ENCODE peak calls at places on chromosomes 12 and 14, in six cellular contexts. One of them, this sample, is unnamed.

GRCh38 chr14:59275668-59276067 is 87.2 kb downstream of the DAAM1 start:
- DNase-seq in foreskin fibroblast: peak; percentile 84
- DNase-seq in T-cell: no peak
- DNase-seq in activated gamma-delta T cell treated with Interleukin-2 at 50 U/mL for 16 hours: no peak
- DNase-seq in prostate gland: no peak
- DNase-seq in WTC11: no peak
- DNase-seq in this sample: peak; percentile 92

GRCh38 chr12:108803428-108804105 is 53.8 kb downstream of the SSH1 start:
- DNase-seq in prostate gland: peak; percentile 84
- DNase-seq in foreskin fibroblast: peak; percentile 95
- DNase-seq in activated gamma-delta T cell treated with Interleukin-2 at 50 U/mL for 16 hours: peak; percentile 69
- DNase-seq in T-cell: peak; percentile 48
- DNase-seq in WTC11: peak; percentile 64
- DNase-seq in this sample: peak; percentile 93

GRCh38 chr14:80940146-80940545 is 1.4 kb downstream of the CEP128 start:
- DNase-seq in prostate gland: no peak
- DNase-seq in WTC11: no peak
- DNase-seq in T-cell: no peak
- DNase-seq in activated gamma-delta T cell treated with Interleukin-2 at 50 U/mL for 16 hours: no peak
- DNase-seq in foreskin fibroblast: no peak
- DNase-seq in this sample: no peak

GRCh38 chr12:5442251-5443006 is 10.5 kb downstream of the NTF3 start:
- DNase-seq in foreskin fibroblast: peak; percentile 78
- DNase-seq in T-cell: no peak
- DNase-seq in WTC11: peak; percentile 31
- DNase-seq in activated gamma-delta T cell treated with Interleukin-2 at 50 U/mL for 16 hours: no peak
- DNase-seq in prostate gland: peak; percentile 55
- DNase-seq in this sample: peak; percentile 55

GRCh38 chr12:52976574-52977071 is 27.7 kb downstream of the KRT18 start:
- DNase-seq in foreskin fibroblast: no peak
- DNase-seq in T-cell: no peak
- DNase-seq in prostate gland: no peak
- DNase-seq in activated gamma-delta T cell treated with Interleukin-2 at 50 U/mL for 16 hours: no peak
- DNase-seq in WTC11: no peak
- DNase-seq in this sample: no peak

GRCh38 chr14:95953111-95953724 is 76.6 kb downstream of the TUNAR start:
- DNase-seq in prostate gland: no peak
- DNase-seq in T-cell: no peak
- DNase-seq in foreskin fibroblast: peak; percentile 8
- DNase-seq in WTC11: peak; percentile 18
- DNase-seq in activated gamma-delta T cell treated with Interleukin-2 at 50 U/mL for 16 hours: no peak
- DNase-seq in this sample: no peak

GRCh38 chr12:121939190-121939589 is 20.8 kb downstream of the CFAP251 start:
- DNase-seq in foreskin fibroblast: no peak
- DNase-seq in T-cell: no peak
- DNase-seq in prostate gland: no peak
- DNase-seq in WTC11: no peak
- DNase-seq in activated gamma-delta T cell treated with Interleukin-2 at 50 U/mL for 16 hours: no peak
- DNase-seq in this sample: no peak

GRCh38 chr12:19288603-19289244 is 150.6 kb upstream of the AEBP2 start:
- DNase-seq in WTC11: no peak
- DNase-seq in prostate gland: no peak
- DNase-seq in T-cell: no peak
- DNase-seq in foreskin fibroblast: peak; percentile 53
- DNase-seq in activated gamma-delta T cell treated with Interleukin-2 at 50 U/mL for 16 hours: no peak
- DNase-seq in this sample: peak; percentile 20

GRCh38 chr12:89525002-89525823 is 617 bp upstream of the GALNT4 start:
- DNase-seq in foreskin fibroblast: peak; percentile 54
- DNase-seq in T-cell: no peak
- DNase-seq in prostate gland: peak; percentile 48
- DNase-seq in WTC11: peak; percentile 66
- DNase-seq in activated gamma-delta T cell treated with Interleukin-2 at 50 U/mL for 16 hours: peak; percentile 21
- DNase-seq in this sample: peak; percentile 33

GRCh38 chr12:16165506-16165905 is 112.0 kb downstream of the SLC15A5 start:
- DNase-seq in activated gamma-delta T cell treated with Interleukin-2 at 50 U/mL for 16 hours: no peak
- DNase-seq in T-cell: no peak
- DNase-seq in prostate gland: peak; percentile 10
- DNase-seq in WTC11: peak; percentile 26
- DNase-seq in foreskin fibroblast: peak; percentile 58
- DNase-seq in this sample: peak; percentile 44

GRCh38 chr14:99213101-99213500 is 58.9 kb downstream of the BCL11B start:
- DNase-seq in T-cell: no peak
- DNase-seq in prostate gland: no peak
- DNase-seq in foreskin fibroblast: no peak
- DNase-seq in activated gamma-delta T cell treated with Interleukin-2 at 50 U/mL for 16 hours: no peak
- DNase-seq in WTC11: no peak
- DNase-seq in this sample: no peak

GRCh38 chr14:92565718-92566115 is 52.1 kb downstream of the RIN3 start:
- DNase-seq in activated gamma-delta T cell treated with Interleukin-2 at 50 U/mL for 16 hours: no peak
- DNase-seq in foreskin fibroblast: no peak
- DNase-seq in T-cell: no peak
- DNase-seq in prostate gland: no peak
- DNase-seq in WTC11: no peak
- DNase-seq in this sample: no peak

GRCh38 chr14:69711065-69711464 is 55.9 kb upstream of the SRSF5 start:
- DNase-seq in foreskin fibroblast: peak; percentile 41
- DNase-seq in activated gamma-delta T cell treated with Interleukin-2 at 50 U/mL for 16 hours: no peak
- DNase-seq in prostate gland: no peak
- DNase-seq in T-cell: no peak
- DNase-seq in WTC11: no peak
- DNase-seq in this sample: no peak

GRCh38 chr14:79971330-79971729 is 240.0 kb downstream of the DIO2 start:
- DNase-seq in foreskin fibroblast: peak; percentile 78
- DNase-seq in WTC11: no peak
- DNase-seq in T-cell: no peak
- DNase-seq in prostate gland: peak; percentile 39
- DNase-seq in activated gamma-delta T cell treated with Interleukin-2 at 50 U/mL for 16 hours: no peak
- DNase-seq in this sample: no peak

GRCh38 chr12:125287155-125287847 is 222.1 kb downstream of the AACS start:
- DNase-seq in prostate gland: no peak
- DNase-seq in WTC11: no peak
- DNase-seq in activated gamma-delta T cell treated with Interleukin-2 at 50 U/mL for 16 hours: no peak
- DNase-seq in T-cell: no peak
- DNase-seq in foreskin fibroblast: no peak
- DNase-seq in this sample: no peak

GRCh38 chr12:52294803-52295202 is 3.5 kb upstream of the KRT81 start:
- DNase-seq in activated gamma-delta T cell treated with Interleukin-2 at 50 U/mL for 16 hours: no peak
- DNase-seq in WTC11: no peak
- DNase-seq in prostate gland: no peak
- DNase-seq in T-cell: no peak
- DNase-seq in foreskin fibroblast: no peak
- DNase-seq in this sample: no peak

GRCh38 chr12:55188974-55189556 is 31.8 kb upstream of the OR10A7 start:
- DNase-seq in T-cell: no peak
- DNase-seq in WTC11: no peak
- DNase-seq in foreskin fibroblast: peak; percentile 82
- DNase-seq in activated gamma-delta T cell treated with Interleukin-2 at 50 U/mL for 16 hours: peak; percentile 26
- DNase-seq in prostate gland: peak; percentile 60
- DNase-seq in this sample: peak; percentile 72

GRCh38 chr12:131487379-131488129 is 223.3 kb upstream of the SFSWAP start:
- DNase-seq in foreskin fibroblast: no peak
- DNase-seq in WTC11: no peak
- DNase-seq in activated gamma-delta T cell treated with Interleukin-2 at 50 U/mL for 16 hours: no peak
- DNase-seq in T-cell: no peak
- DNase-seq in prostate gland: no peak
- DNase-seq in this sample: peak; percentile 28

GRCh38 chr12:42779186-42779859 is 189.8 kb upstream of the PRICKLE1 start:
- DNase-seq in foreskin fibroblast: peak; percentile 81
- DNase-seq in WTC11: no peak
- DNase-seq in activated gamma-delta T cell treated with Interleukin-2 at 50 U/mL for 16 hours: no peak
- DNase-seq in T-cell: no peak
- DNase-seq in prostate gland: peak; percentile 24
- DNase-seq in this sample: no peak

GRCh38 chr12:86137936-86138335 is 118.3 kb downstream of the MGAT4C start:
- DNase-seq in activated gamma-delta T cell treated with Interleukin-2 at 50 U/mL for 16 hours: no peak
- DNase-seq in prostate gland: no peak
- DNase-seq in T-cell: no peak
- DNase-seq in foreskin fibroblast: peak; percentile 30
- DNase-seq in WTC11: no peak
- DNase-seq in this sample: no peak

GRCh38 chr12:103901518-103902173 is 28.6 kb upstream of the HSP90B1 start:
- DNase-seq in foreskin fibroblast: no peak
- DNase-seq in T-cell: peak; percentile 48
- DNase-seq in WTC11: no peak
- DNase-seq in prostate gland: no peak
- DNase-seq in activated gamma-delta T cell treated with Interleukin-2 at 50 U/mL for 16 hours: peak; percentile 59
- DNase-seq in this sample: no peak

GRCh38 chr12:75177997-75178396 is 31.6 kb downstream of the KCNC2 start:
- DNase-seq in T-cell: no peak
- DNase-seq in WTC11: no peak
- DNase-seq in prostate gland: no peak
- DNase-seq in foreskin fibroblast: peak; percentile 95
- DNase-seq in activated gamma-delta T cell treated with Interleukin-2 at 50 U/mL for 16 hours: no peak
- DNase-seq in this sample: peak; percentile 13

GRCh38 chr12:110012659-110013058 is 13.4 kb downstream of the ANKRD13A start:
- DNase-seq in WTC11: no peak
- DNase-seq in T-cell: no peak
- DNase-seq in prostate gland: no peak
- DNase-seq in foreskin fibroblast: no peak
- DNase-seq in activated gamma-delta T cell treated with Interleukin-2 at 50 U/mL for 16 hours: no peak
- DNase-seq in this sample: no peak

GRCh38 chr14:56528927-56529326 is 50.7 kb upstream of the TMEM260 start:
- DNase-seq in WTC11: no peak
- DNase-seq in prostate gland: no peak
- DNase-seq in activated gamma-delta T cell treated with Interleukin-2 at 50 U/mL for 16 hours: no peak
- DNase-seq in foreskin fibroblast: no peak
- DNase-seq in T-cell: no peak
- DNase-seq in this sample: no peak

GRCh38 chr12:131131077-131131807 is 177.5 kb downstream of the ADGRD1 start:
- DNase-seq in WTC11: no peak
- DNase-seq in activated gamma-delta T cell treated with Interleukin-2 at 50 U/mL for 16 hours: no peak
- DNase-seq in prostate gland: no peak
- DNase-seq in foreskin fibroblast: no peak
- DNase-seq in T-cell: no peak
- DNase-seq in this sample: no peak

GRCh38 chr14:37901978-37902377 is 305.7 kb upstream of the SSTR1 start:
- DNase-seq in activated gamma-delta T cell treated with Interleukin-2 at 50 U/mL for 16 hours: no peak
- DNase-seq in foreskin fibroblast: peak; percentile 89
- DNase-seq in WTC11: no peak
- DNase-seq in T-cell: no peak
- DNase-seq in prostate gland: no peak
- DNase-seq in this sample: no peak

GRCh38 chr14:101595887-101596721 is 34.8 kb downstream of the DIO3 start:
- DNase-seq in WTC11: no peak
- DNase-seq in activated gamma-delta T cell treated with Interleukin-2 at 50 U/mL for 16 hours: peak; percentile 46
- DNase-seq in prostate gland: no peak
- DNase-seq in foreskin fibroblast: no peak
- DNase-seq in T-cell: peak; percentile 26
- DNase-seq in this sample: no peak